ENCODE peak calls at places on chromosomes 7 and 10, in four cellular contexts. X is psoas muscle, U is fibroblast of pulmonary artery, A is fibroblast of lung. M is an unnamed sample.

GRCh38 chr10:120607710-120608703 is 151.0 kb downstream of the PLPP4 start:
- DNase-seq in A (no peak), U (no peak), X (no peak), M (peak)

GRCh38 chr10:114334301-114334700 is 70.0 kb downstream of the AFAP1L2 start:
- DNase-seq in A (no peak), U (no peak), X (no peak), M (no peak)

GRCh38 chr7:41579961-41580935 is 122.6 kb downstream of the INHBA start:
- DNase-seq in X (no peak), U (peak), A (peak), M (peak)

GRCh38 chr10:71233491-71233892 is 21.1 kb downstream of the UNC5B start:
- DNase-seq in X (no peak), A (no peak), U (no peak), M (no peak)

GRCh38 chr7:117764031-117764430 is 109.2 kb downstream of the CTTNBP2 start:
- DNase-seq in U (no peak), A (no peak), X (no peak), M (no peak)

GRCh38 chr10:2508971-2509605 is 558.3 kb upstream of the PFKP start:
- DNase-seq in U (no peak), X (no peak), A (peak), M (peak)

GRCh38 chr7:103859699-103860098 is 129.8 kb downstream of the RELN start:
- DNase-seq in X (no peak), U (no peak), A (no peak), M (no peak)

GRCh38 chr7:29391262-29391661 is 172.4 kb upstream of the PRR15 start:
- DNase-seq in A (no peak), U (no peak), X (no peak), M (no peak)

GRCh38 chr10:329361-330099 is 194.3 kb downstream of the ZMYND11 start:
- DNase-seq in X (peak), U (peak), A (peak), M (peak)
- H3K4me3 ChIP-seq in X (no peak), U (peak), A (peak), M (peak)

GRCh38 chr7:37505750-37506353 is 57.2 kb upstream of the ELMO1 start:
- DNase-seq in U (no peak), A (no peak), X (no peak), M (no peak)

GRCh38 chr7:37514520-37514919 is 65.9 kb upstream of the ELMO1 start:
- DNase-seq in U (no peak), X (no peak), A (no peak), M (no peak)

GRCh38 chr7:37511852-37512377 is 63.3 kb upstream of the ELMO1 start:
- DNase-seq in U (no peak), X (no peak), A (no peak), M (no peak)

GRCh38 chr7:37508063-37508462 is 59.4 kb upstream of the ELMO1 start:
- DNase-seq in A (peak), X (no peak), U (no peak), M (no peak)

GRCh38 chr7:37510043-37510634 is 61.5 kb upstream of the ELMO1 start:
- DNase-seq in X (no peak), U (peak), A (peak), M (peak)
- TF ChIP-seq CTCF in X (peak), U (peak), A (peak), M (peak)

DNA sequence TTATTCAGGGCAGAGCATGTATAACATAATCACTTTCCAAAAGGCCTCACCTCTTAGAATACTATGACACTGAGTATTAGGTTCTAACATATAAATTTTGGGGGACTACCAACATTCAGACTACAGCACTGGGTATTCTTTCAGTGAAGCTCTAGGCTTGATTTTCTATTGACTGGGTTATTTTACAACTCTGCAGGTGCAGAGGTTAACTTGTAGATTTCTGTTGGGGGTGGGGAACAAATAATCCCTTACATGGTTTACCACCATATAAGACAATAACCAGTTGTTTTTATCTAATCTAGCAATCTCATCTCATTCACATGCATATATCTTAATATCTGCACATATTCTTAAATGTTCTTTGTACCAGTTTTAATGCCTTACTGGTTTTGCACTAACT is 73.9 kb downstream of the ATE1 start:
- DNase-seq in U (no peak), X (no peak), A (no peak), M (no peak)
- H3K4me3 ChIP-seq in U (no peak), X (no peak), A (no peak), M (no peak)

GRCh38 chr10:80535671-80536360 is 1.9 kb upstream of the SH2D4B start:
- DNase-seq in U (no peak), A (peak), X (peak), M (no peak)
- TF ChIP-seq CTCF in U (peak), A (peak), X (peak), M (no peak)